ENCODE peak calls at places on chromosomes 11 and 22, in five cellular contexts. Y, F, C, K and G are unnamed samples.

GRCh38 chr11:66113132-66113856 is 43.2 kb downstream of the PACS1 start:
- DNase-seq in K (no peak), Y (peak; percentile 90), C (no peak), F (peak; percentile 89), G (no peak)

GRCh38 chr11:115391598-115391997 is 112.6 kb downstream of the CADM1 start:
- DNase-seq in K (no peak), C (no peak), Y (peak; percentile 31), F (peak; percentile 47), G (no peak)

GRCh38 chr22:25219948-25220442 is 556 bp downstream of the CRYBB2 start:
- DNase-seq in K (no peak), F (no peak), Y (no peak), C (no peak), G (no peak)

GRCh38 chr22:38755155-38755910 is 465 bp downstream of the SUN2 start:
- DNase-seq in K (peak; percentile 59), C (peak; percentile 94), Y (peak; percentile 48), F (peak; percentile 32), G (peak; percentile 97)

GRCh38 chr11:46378296-46378695 is 3.2 kb upstream of the MDK start:
- DNase-seq in Y (no peak), K (no peak), F (no peak), C (no peak), G (no peak)

GRCh38 chr22:25237503-25237902 is 18.1 kb downstream of the CRYBB2 start:
- DNase-seq in C (no peak), Y (no peak), F (no peak), K (no peak), G (no peak)

GRCh38 chr11:131198161-131198560 is 172.3 kb upstream of the NTM start:
- DNase-seq in Y (no peak), C (no peak), F (no peak), K (no peak), G (no peak)

GRCh38 chr11:109641549-109641948 is 219.6 kb downstream of the C11orf87 start:
- DNase-seq in C (no peak), K (no peak), F (peak; percentile 47), Y (peak; percentile 38), G (no peak)

GRCh38 chr11:2860636-2861035 is 24.9 kb downstream of the CDKN1C start:
- DNase-seq in Y (peak; percentile 51), K (no peak), C (no peak), F (peak; percentile 16), G (no peak)

GRCh38 chr11:65639623-65640482 is 2.0 kb downstream of the SIPA1 start:
- DNase-seq in C (no peak), K (peak; percentile 75), Y (no peak), F (no peak), G (no peak)

GRCh38 chr11:116400081-116400480 is 372.7 kb downstream of the BUD13 start:
- DNase-seq in F (no peak), K (no peak), C (no peak), Y (no peak), G (no peak)

GRCh38 chr11:133227674-133228111 is 304.6 kb downstream of the OPCML start:
- DNase-seq in Y (no peak), C (no peak), K (no peak), F (no peak), G (no peak)

GRCh38 chr22:44182591-44183588 is 2.2 kb downstream of the PARVG start:
- DNase-seq in F (no peak), C (no peak), K (peak; percentile 56), Y (no peak), G (no peak)

GRCh38 chr22:41910599-41911291 is 4.1 kb downstream of the SHISA8 start:
- DNase-seq in K (peak; percentile 28), F (no peak), Y (no peak), C (peak; percentile 66), G (peak; percentile 31)

GRCh38 chr22:20509344-20510047 is 2.1 kb downstream of the MED15 start:
- DNase-seq in F (peak; percentile 92), Y (peak; percentile 94), C (peak; percentile 69), K (peak; percentile 60), G (peak; percentile 83)

GRCh38 chr11:69423181-69423580 is 58.3 kb upstream of the LINC01488 start:
- DNase-seq in Y (no peak), F (no peak), C (no peak), K (no peak), G (no peak)

GRCh38 chr11:15711311-15711710 is 596.6 kb downstream of the INSC start:
- DNase-seq in C (no peak), Y (no peak), K (no peak), F (no peak), G (no peak)
- H3K4me3 ChIP-seq in C (no peak overlapping the region), Y (no peak overlapping the region), K (no peak overlapping the region), F (no peak overlapping the region), G (no peak overlapping the region)

GRCh38 chr11:77990981-77991380 is 3.5 kb downstream of the INTS4 start:
- DNase-seq in K (no peak), F (no peak), Y (no peak), C (no peak), G (no peak)

GRCh38 chr11:77999446-77999845 is 5.0 kb upstream of the INTS4 start:
- DNase-seq in Y (no peak), F (no peak), C (no peak), K (no peak), G (no peak)

GRCh38 chr11:77994434-77995362 is at the start of gene INTS4:
- DNase-seq in F (peak; percentile 99), C (peak; percentile 99), Y (peak; percentile 100), K (peak; percentile 98), G (peak; percentile 99)

GRCh38 chr11:77993902-77994301 is 566 bp downstream of the INTS4 start:
- DNase-seq in K (no peak), C (no peak), F (no peak), Y (no peak), G (no peak)
- H3K27ac ChIP-seq in K (peak overlapping the region; percentile 75), C (no peak overlapping the region), F (peak overlapping the region; percentile 61), Y (no peak overlapping the region), G (peak overlapping the region; percentile 84)

DNA sequence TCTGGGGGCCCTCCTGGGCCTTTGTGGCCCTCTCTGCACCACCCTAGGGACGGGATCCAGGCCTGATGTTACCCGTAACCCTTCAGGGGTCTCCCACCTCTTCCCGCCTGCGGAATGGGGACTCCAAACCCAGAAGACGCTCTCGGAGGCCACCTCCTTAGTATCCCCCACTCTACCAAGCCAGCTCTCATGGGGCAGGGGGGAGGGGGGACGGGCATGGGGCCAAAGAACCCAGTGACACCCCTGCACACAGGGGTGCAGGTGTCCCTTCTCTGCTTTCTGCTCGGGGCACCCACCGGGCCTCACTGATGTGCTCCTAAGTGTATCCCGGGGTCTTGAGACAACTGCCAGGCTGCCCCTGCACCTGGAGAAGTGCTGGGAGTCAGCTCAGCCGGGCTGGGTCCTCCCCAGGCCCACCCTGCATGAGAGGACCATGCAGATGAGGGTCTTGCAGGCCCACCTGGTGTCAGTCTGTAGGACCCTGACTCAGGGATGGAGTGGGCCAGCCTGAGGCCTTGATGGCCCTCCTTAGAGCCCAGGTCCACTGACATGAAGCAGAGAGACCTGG is 176.9 kb downstream of the IGLL1 start:
- DNase-seq in K (no peak), F (no peak), C (peak; percentile 58), Y (no peak), G (no peak)
- H3K4me3 ChIP-seq in K (no peak overlapping the region), F (no peak overlapping the region), C (no peak overlapping the region), Y (no peak overlapping the region), G (no peak overlapping the region)

GRCh38 chr11:79206951-79207350 is 233.9 kb downstream of the TENM4 start:
- DNase-seq in F (no peak), K (no peak), C (no peak), Y (no peak), G (no peak)
- H3K27ac ChIP-seq in F (no peak overlapping the region), K (no peak overlapping the region), C (no peak overlapping the region), Y (no peak overlapping the region), G (no peak overlapping the region)

DNA sequence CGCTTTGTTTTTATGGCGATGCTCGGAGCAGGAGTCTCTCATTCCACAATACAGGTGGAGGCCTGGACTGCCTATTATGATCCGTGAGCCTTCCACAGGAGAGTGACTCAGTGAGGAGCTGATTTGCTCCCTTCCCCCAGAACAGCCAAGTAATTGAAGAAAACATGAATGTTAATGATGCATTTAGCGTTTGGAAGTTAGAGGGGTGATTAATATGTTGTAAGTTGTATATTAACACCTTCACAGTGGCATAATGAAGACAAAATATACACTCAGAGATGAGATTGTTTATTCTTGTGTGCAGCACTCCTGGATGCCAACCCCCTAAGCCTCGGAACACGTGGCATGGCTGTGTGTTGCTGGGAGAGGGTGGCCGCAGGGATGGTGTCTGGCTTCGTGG is 98.6 kb downstream of the GRIK4 start:
- DNase-seq in F (no peak), Y (no peak), K (no peak), C (no peak), G (no peak)
- H3K4me3 ChIP-seq in F (no peak overlapping the region), Y (no peak overlapping the region), K (no peak overlapping the region), C (no peak overlapping the region), G (no peak overlapping the region)

GRCh38 chr11:14185461-14185860 is 173.5 kb downstream of the RRAS2 start:
- DNase-seq in K (no peak), F (no peak), Y (no peak), C (no peak), G (no peak)

GRCh38 chr11:14186376-14186775 is 172.6 kb downstream of the RRAS2 start:
- DNase-seq in C (no peak), K (no peak), F (no peak), Y (no peak), G (no peak)

GRCh38 chr11:14189874-14190273 is 169.1 kb downstream of the RRAS2 start:
- DNase-seq in C (peak; percentile 38), F (no peak), K (no peak), Y (no peak), G (peak; percentile 23)

GRCh38 chr11:14193644-14194043 is 165.3 kb downstream of the RRAS2 start:
- DNase-seq in F (no peak), K (no peak), Y (no peak), C (no peak), G (no peak)

GRCh38 chr11:14190992-14191773 is 167.8 kb downstream of the RRAS2 start:
- DNase-seq in K (no peak), Y (no peak), F (no peak), C (no peak), G (no peak)
- H3K27ac ChIP-seq in K (no peak overlapping the region), Y (peak overlapping the region; percentile 44), F (no peak overlapping the region), C (peak overlapping the region; percentile 38), G (no peak overlapping the region)

DNA sequence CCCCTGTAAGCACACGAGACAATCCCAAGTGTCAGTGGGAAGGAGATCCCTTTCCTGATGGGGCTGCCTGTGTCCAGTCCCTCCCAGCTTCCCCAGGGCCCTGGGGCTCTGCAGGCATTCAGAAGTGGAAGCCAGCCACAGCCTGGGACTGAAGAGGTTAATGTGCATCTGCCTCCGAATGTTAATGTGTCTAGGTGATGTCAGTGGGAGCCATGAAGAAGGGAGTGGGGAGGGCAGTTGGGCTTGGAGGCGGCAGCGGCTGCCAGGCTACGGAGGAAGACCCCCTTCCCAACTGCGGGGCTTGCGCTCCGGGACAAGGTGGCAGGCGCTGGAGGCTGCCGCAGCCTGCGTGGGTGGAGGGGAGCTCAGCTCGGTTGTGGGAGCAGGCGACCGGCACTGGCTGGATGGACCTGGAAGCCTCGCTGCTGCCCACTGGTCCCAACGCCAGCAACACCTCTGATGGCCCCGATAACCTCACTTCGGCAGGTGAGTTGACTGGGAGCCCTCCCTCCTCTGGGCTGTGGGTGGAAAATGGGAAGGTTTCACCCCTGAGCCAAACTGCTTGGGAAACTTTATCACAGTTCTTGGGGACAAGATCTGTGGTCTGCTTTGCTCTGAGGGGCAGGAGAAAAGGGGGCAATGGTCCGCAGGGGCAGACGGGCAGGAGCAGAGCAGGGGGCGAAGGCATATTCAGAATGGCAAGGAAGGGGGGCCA is at the start of gene MCHR1:
- DNase-seq in C (no peak), F (no peak), Y (peak; percentile 14), K (no peak), G (no peak)
- H3K4me3 ChIP-seq in C (peak within 1 kb of the TSS; percentile 35), F (peak within 1 kb of the TSS; percentile 38), Y (peak within 1 kb of the TSS; percentile 29), K (no peak within 1 kb of the TSS), G (no peak within 1 kb of the TSS)